ENCODE peak calls at places on chromosome 18, in six cellular contexts. One of them, this sample, is unnamed.
A peak's percentile ranks its signal among the peaks of the same experiment; 100 is the strongest.

GRCh38 chr18:59026364-59026763 is 113.3 kb upstream of the SEC11C start:
- DNase-seq in HepG2: no peak
- DNase-seq in CD4-positive, alpha-beta memory T cell: no peak
- DNase-seq in GM23338: no peak
- DNase-seq in AG09309: no peak
- DNase-seq in right lobe of liver: no peak
- DNase-seq in this sample: no peak

GRCh38 chr18:33863912-33864311 is 285.9 kb downstream of the ASXL3 start:
- DNase-seq in HepG2: no peak
- DNase-seq in CD4-positive, alpha-beta memory T cell: no peak
- DNase-seq in GM23338: no peak
- DNase-seq in AG09309: no peak
- DNase-seq in right lobe of liver: no peak
- DNase-seq in this sample: no peak

GRCh38 chr18:29430416-29430815 is 1253.5 kb upstream of the CDH2 start:
- DNase-seq in HepG2: no peak
- DNase-seq in CD4-positive, alpha-beta memory T cell: no peak
- DNase-seq in GM23338: no peak
- DNase-seq in AG09309: no peak
- DNase-seq in right lobe of liver: no peak
- DNase-seq in this sample: no peak

GRCh38 chr18:73717570-73717969 is 430.1 kb downstream of the FBXO15 start:
- DNase-seq in HepG2: no peak
- DNase-seq in CD4-positive, alpha-beta memory T cell: no peak
- DNase-seq in GM23338: no peak
- DNase-seq in AG09309: no peak
- DNase-seq in right lobe of liver: no peak
- DNase-seq in this sample: no peak

GRCh38 chr18:79682896-79683625 is 3.5 kb downstream of the CTDP1 start:
- DNase-seq in HepG2: no peak
- DNase-seq in CD4-positive, alpha-beta memory T cell: peak; percentile 46
- DNase-seq in GM23338: no peak
- DNase-seq in AG09309: no peak
- DNase-seq in right lobe of liver: no peak
- DNase-seq in this sample: no peak

GRCh38 chr18:53603281-53603680 is 621.2 kb downstream of the MBD2 start:
- DNase-seq in HepG2: no peak
- DNase-seq in CD4-positive, alpha-beta memory T cell: no peak
- DNase-seq in GM23338: no peak
- DNase-seq in AG09309: no peak
- DNase-seq in right lobe of liver: no peak
- DNase-seq in this sample: no peak

GRCh38 chr18:62716679-62717058 is 1.3 kb downstream of the PHLPP1 start:
- DNase-seq in HepG2: no peak
- DNase-seq in CD4-positive, alpha-beta memory T cell: peak; percentile 42
- DNase-seq in GM23338: peak; percentile 63
- DNase-seq in AG09309: no peak
- DNase-seq in right lobe of liver: peak; percentile 77
- DNase-seq in this sample: peak; percentile 57

GRCh38 chr18:78595453-78595852 is 384.2 kb upstream of the SALL3 start:
- DNase-seq in HepG2: no peak
- DNase-seq in CD4-positive, alpha-beta memory T cell: no peak
- DNase-seq in GM23338: no peak
- DNase-seq in AG09309: no peak
- DNase-seq in right lobe of liver: no peak
- DNase-seq in this sample: no peak

GRCh38 chr18:65753520-65753919 is 2.7 kb downstream of the CDH7 start:
- DNase-seq in HepG2: peak; percentile 31
- DNase-seq in CD4-positive, alpha-beta memory T cell: no peak
- DNase-seq in GM23338: peak; percentile 86
- DNase-seq in AG09309: no peak
- DNase-seq in right lobe of liver: no peak
- DNase-seq in this sample: peak; percentile 3

GRCh38 chr18:31513189-31513907 is 15.4 kb downstream of the DSG2 start:
- DNase-seq in HepG2: peak; percentile 41
- DNase-seq in CD4-positive, alpha-beta memory T cell: no peak
- DNase-seq in GM23338: no peak
- DNase-seq in AG09309: no peak
- DNase-seq in right lobe of liver: no peak
- DNase-seq in this sample: no peak

GRCh38 chr18:5620284-5620683 is 76.5 kb upstream of the EPB41L3 start:
- DNase-seq in HepG2: no peak
- DNase-seq in CD4-positive, alpha-beta memory T cell: no peak
- DNase-seq in GM23338: no peak
- DNase-seq in AG09309: no peak
- DNase-seq in right lobe of liver: no peak
- DNase-seq in this sample: no peak

GRCh38 chr18:60372598-60372997 is at the start of gene MC4R:
- DNase-seq in HepG2: no peak
- DNase-seq in CD4-positive, alpha-beta memory T cell: no peak
- DNase-seq in GM23338: peak; percentile 36
- DNase-seq in AG09309: peak; percentile 69
- DNase-seq in right lobe of liver: no peak
- DNase-seq in this sample: no peak

GRCh38 chr18:55053976-55054375 is 94.7 kb upstream of the CCDC68 start:
- DNase-seq in HepG2: no peak
- DNase-seq in CD4-positive, alpha-beta memory T cell: no peak
- DNase-seq in GM23338: no peak
- DNase-seq in AG09309: peak; percentile 18
- DNase-seq in right lobe of liver: no peak
- DNase-seq in this sample: no peak

GRCh38 chr18:80068571-80069272 is 34.5 kb downstream of the RBFA start:
- DNase-seq in HepG2: no peak
- DNase-seq in CD4-positive, alpha-beta memory T cell: no peak
- DNase-seq in GM23338: no peak
- DNase-seq in AG09309: no peak
- DNase-seq in right lobe of liver: no peak
- DNase-seq in this sample: no peak

GRCh38 chr18:57437433-57437781 is 2.2 kb downstream of the ONECUT2 start:
- DNase-seq in HepG2: peak; percentile 40
- DNase-seq in CD4-positive, alpha-beta memory T cell: no peak
- DNase-seq in GM23338: peak; percentile 58
- DNase-seq in AG09309: no peak
- DNase-seq in right lobe of liver: no peak
- DNase-seq in this sample: no peak
- H3K4me3 ChIP-seq in HepG2: peak overlapping the region; percentile 62
- H3K4me3 ChIP-seq in CD4-positive, alpha-beta memory T cell: no peak overlapping the region
- H3K4me3 ChIP-seq in GM23338: peak overlapping the region; percentile 71
- H3K4me3 ChIP-seq in AG09309: peak overlapping the region; percentile 4
- H3K4me3 ChIP-seq in right lobe of liver: peak overlapping the region; percentile 79
- H3K4me3 ChIP-seq in this sample: no peak overlapping the region

DNA sequence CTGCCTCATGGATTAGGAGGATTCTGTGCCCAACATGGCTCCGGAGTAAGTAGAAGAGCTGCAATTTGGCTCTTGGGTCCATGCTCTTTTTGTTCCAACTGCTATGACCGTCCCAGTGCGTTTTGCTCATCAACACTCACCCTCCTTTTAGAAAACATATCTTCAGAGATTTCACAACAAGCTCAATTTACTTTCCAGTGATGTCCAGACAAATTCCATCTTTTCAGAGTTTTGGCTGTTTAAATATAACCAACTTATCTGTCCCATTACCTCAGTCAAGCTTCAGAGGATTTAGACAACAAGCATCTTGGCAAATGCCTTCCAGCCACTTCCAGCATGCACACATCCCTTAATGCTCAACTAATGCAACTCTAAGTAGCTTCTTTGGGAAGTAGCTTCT is 6.9 kb upstream of the SLC14A2 start:
- DNase-seq in HepG2: no peak
- DNase-seq in CD4-positive, alpha-beta memory T cell: no peak
- DNase-seq in GM23338: no peak
- DNase-seq in AG09309: no peak
- DNase-seq in right lobe of liver: no peak
- DNase-seq in this sample: no peak
- H3K4me3 ChIP-seq in HepG2: no peak overlapping the region
- H3K4me3 ChIP-seq in CD4-positive, alpha-beta memory T cell: no peak overlapping the region
- H3K4me3 ChIP-seq in GM23338: no peak overlapping the region
- H3K4me3 ChIP-seq in AG09309: no peak overlapping the region
- H3K4me3 ChIP-seq in right lobe of liver: no peak overlapping the region
- H3K4me3 ChIP-seq in this sample: no peak overlapping the region

GRCh38 chr18:48410095-48410920 is 1.1 kb upstream of the ZBTB7C start:
- DNase-seq in HepG2: peak; percentile 65
- DNase-seq in CD4-positive, alpha-beta memory T cell: peak; percentile 58
- DNase-seq in GM23338: peak; percentile 94
- DNase-seq in AG09309: no peak
- DNase-seq in right lobe of liver: peak; percentile 95
- DNase-seq in this sample: peak; percentile 76

GRCh38 chr18:48407358-48407757 is 1.8 kb downstream of the ZBTB7C start:
- DNase-seq in HepG2: no peak
- DNase-seq in CD4-positive, alpha-beta memory T cell: no peak
- DNase-seq in GM23338: no peak
- DNase-seq in AG09309: no peak
- DNase-seq in right lobe of liver: no peak
- DNase-seq in this sample: no peak

GRCh38 chr18:48408727-48409590 is at the start of gene ZBTB7C:
- DNase-seq in HepG2: no peak
- DNase-seq in CD4-positive, alpha-beta memory T cell: peak; percentile 13
- DNase-seq in GM23338: peak; percentile 65
- DNase-seq in AG09309: no peak
- DNase-seq in right lobe of liver: peak; percentile 59
- DNase-seq in this sample: no peak

GRCh38 chr18:48409591-48410094 is 460 bp upstream of the ZBTB7C start:
- DNase-seq in HepG2: no peak
- DNase-seq in CD4-positive, alpha-beta memory T cell: no peak
- DNase-seq in GM23338: peak; percentile 49
- DNase-seq in AG09309: no peak
- DNase-seq in right lobe of liver: peak; percentile 53
- DNase-seq in this sample: no peak

GRCh38 chr18:48408111-48408726 is 964 bp downstream of the ZBTB7C start:
- DNase-seq in HepG2: no peak
- DNase-seq in CD4-positive, alpha-beta memory T cell: no peak
- DNase-seq in GM23338: peak; percentile 36
- DNase-seq in AG09309: no peak
- DNase-seq in right lobe of liver: no peak
- DNase-seq in this sample: no peak
- H3K4me3 ChIP-seq in HepG2: no peak overlapping the region
- H3K4me3 ChIP-seq in CD4-positive, alpha-beta memory T cell: no peak overlapping the region
- H3K4me3 ChIP-seq in GM23338: peak overlapping the region; percentile 84
- H3K4me3 ChIP-seq in AG09309: no peak overlapping the region
- H3K4me3 ChIP-seq in right lobe of liver: peak overlapping the region; percentile 61
- H3K4me3 ChIP-seq in this sample: no peak overlapping the region

DNA sequence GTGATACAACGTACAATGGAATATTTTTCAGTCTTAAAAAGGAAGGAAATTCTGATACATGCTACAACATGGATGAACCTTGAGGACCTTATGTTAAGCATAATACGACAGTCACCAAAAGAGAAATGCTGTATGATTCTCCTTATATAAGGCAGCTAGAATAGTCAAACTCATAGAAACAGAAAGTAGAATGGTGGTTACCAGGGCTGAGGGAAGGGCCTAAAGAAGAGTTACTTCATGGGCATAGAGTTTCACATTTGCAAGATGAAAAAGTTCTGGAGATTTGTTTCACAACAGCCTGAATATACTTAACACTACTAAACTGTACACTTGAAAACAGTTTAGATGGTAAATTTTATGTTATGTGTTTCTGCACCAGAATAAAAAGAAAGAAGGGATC is 113.3 kb downstream of the GALNT1 start:
- DNase-seq in HepG2: no peak
- DNase-seq in CD4-positive, alpha-beta memory T cell: no peak
- DNase-seq in GM23338: no peak
- DNase-seq in AG09309: no peak
- DNase-seq in right lobe of liver: no peak
- DNase-seq in this sample: peak; percentile 20
- H3K4me3 ChIP-seq in HepG2: no peak overlapping the region
- H3K4me3 ChIP-seq in CD4-positive, alpha-beta memory T cell: no peak overlapping the region
- H3K4me3 ChIP-seq in GM23338: no peak overlapping the region
- H3K4me3 ChIP-seq in AG09309: no peak overlapping the region
- H3K4me3 ChIP-seq in right lobe of liver: no peak overlapping the region
- H3K4me3 ChIP-seq in this sample: no peak overlapping the region

GRCh38 chr18:13232060-13232917 is 13.7 kb downstream of the LDLRAD4 start:
- DNase-seq in HepG2: no peak
- DNase-seq in CD4-positive, alpha-beta memory T cell: no peak
- DNase-seq in GM23338: peak; percentile 12
- DNase-seq in AG09309: no peak
- DNase-seq in right lobe of liver: peak; percentile 52
- DNase-seq in this sample: no peak
- H3K4me3 ChIP-seq in HepG2: no peak overlapping the region
- H3K4me3 ChIP-seq in CD4-positive, alpha-beta memory T cell: no peak overlapping the region
- H3K4me3 ChIP-seq in GM23338: no peak overlapping the region
- H3K4me3 ChIP-seq in AG09309: no peak overlapping the region
- H3K4me3 ChIP-seq in right lobe of liver: no peak overlapping the region
- H3K4me3 ChIP-seq in this sample: no peak overlapping the region

DNA sequence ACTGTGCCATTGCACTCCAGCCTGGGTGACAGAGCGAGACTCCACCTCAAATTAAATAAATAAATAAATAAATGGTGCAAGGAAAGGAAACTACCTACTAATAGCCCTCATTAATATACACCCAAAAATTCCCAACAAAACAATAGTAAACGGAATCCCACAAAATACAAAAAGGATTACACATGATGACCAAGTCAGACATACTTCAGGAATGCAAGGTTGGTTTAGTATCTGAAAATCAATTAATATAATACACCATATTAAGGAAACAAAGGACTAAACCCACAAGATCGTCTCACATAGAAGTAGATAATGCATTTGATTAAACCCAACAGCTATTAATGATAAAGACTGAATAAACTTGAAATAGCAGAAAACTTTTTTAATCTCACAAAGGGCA is 307.4 kb downstream of the TGIF1 start:
- DNase-seq in HepG2: no peak
- DNase-seq in CD4-positive, alpha-beta memory T cell: no peak
- DNase-seq in GM23338: no peak
- DNase-seq in AG09309: no peak
- DNase-seq in right lobe of liver: no peak
- DNase-seq in this sample: no peak
- H3K4me3 ChIP-seq in HepG2: no peak overlapping the region
- H3K4me3 ChIP-seq in CD4-positive, alpha-beta memory T cell: no peak overlapping the region
- H3K4me3 ChIP-seq in GM23338: no peak overlapping the region
- H3K4me3 ChIP-seq in AG09309: no peak overlapping the region
- H3K4me3 ChIP-seq in right lobe of liver: no peak overlapping the region
- H3K4me3 ChIP-seq in this sample: no peak overlapping the region

GRCh38 chr18:24530630-24531111 is 70.2 kb downstream of the HRH4 start:
- DNase-seq in HepG2: no peak
- DNase-seq in CD4-positive, alpha-beta memory T cell: no peak
- DNase-seq in GM23338: no peak
- DNase-seq in AG09309: peak; percentile 24
- DNase-seq in right lobe of liver: no peak
- DNase-seq in this sample: no peak
- H3K4me3 ChIP-seq in HepG2: no peak overlapping the region
- H3K4me3 ChIP-seq in CD4-positive, alpha-beta memory T cell: no peak overlapping the region
- H3K4me3 ChIP-seq in GM23338: no peak overlapping the region
- H3K4me3 ChIP-seq in AG09309: no peak overlapping the region
- H3K4me3 ChIP-seq in right lobe of liver: no peak overlapping the region
- H3K4me3 ChIP-seq in this sample: no peak overlapping the region

DNA sequence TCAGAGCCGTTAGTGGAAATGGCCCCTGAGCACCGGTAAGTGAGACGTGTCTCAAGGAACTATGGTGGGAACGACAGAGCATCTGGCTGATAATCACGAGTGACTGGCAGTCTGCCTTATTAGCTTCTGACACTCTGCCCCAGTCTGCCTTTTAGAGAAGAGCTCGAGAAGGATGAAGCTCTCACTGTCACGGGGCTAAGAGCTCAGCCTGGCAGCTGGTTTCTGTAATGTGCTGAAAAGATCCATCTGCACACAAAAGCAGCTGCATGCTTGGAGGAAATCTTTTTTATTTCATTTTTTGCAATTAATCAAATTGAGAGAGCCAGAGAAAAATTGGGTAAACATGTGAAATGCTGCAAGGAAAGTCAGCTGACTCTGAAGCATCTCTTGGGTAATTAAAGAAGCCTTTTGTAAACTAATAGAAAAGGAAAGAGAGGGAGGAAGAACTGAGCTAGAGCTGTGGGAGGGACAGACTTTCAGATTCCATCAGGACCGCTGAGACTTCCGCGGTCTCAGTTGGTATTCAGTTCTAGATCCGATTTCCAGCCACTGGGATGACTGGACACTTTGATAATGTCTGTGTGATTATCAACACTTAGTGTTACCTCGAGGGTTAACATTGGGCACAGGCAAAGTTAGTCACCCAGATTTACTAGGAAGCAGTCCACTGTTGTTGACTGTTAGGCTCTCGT is 24.4 kb downstream of the MBP start:
- DNase-seq in HepG2: no peak
- DNase-seq in CD4-positive, alpha-beta memory T cell: peak; percentile 33
- DNase-seq in GM23338: no peak
- DNase-seq in AG09309: peak; percentile 67
- DNase-seq in right lobe of liver: no peak
- DNase-seq in this sample: peak; percentile 62
- H3K4me3 ChIP-seq in HepG2: no peak overlapping the region
- H3K4me3 ChIP-seq in CD4-positive, alpha-beta memory T cell: no peak overlapping the region
- H3K4me3 ChIP-seq in GM23338: no peak overlapping the region
- H3K4me3 ChIP-seq in AG09309: no peak overlapping the region
- H3K4me3 ChIP-seq in right lobe of liver: no peak overlapping the region
- H3K4me3 ChIP-seq in this sample: peak overlapping the region; percentile 4

This sample was measured in GM12865.